ENCODE peak calls at places on chromosomes 1 and 21, in eight cellular contexts. One of them, this sample, is unnamed. For H3K9me3, the result is how much of the 10 kb centered on the place peaks cover.

GRCh38 chr1:201028473-201028889 is 5.0 kb upstream of the KIF21B start:
- DNase-seq in A549: no peak
- DNase-seq in heart left ventricle: no peak
- DNase-seq in testis: peak
- DNase-seq in endodermal cell: no peak
- DNase-seq in CD8-positive, alpha-beta T cell: no peak
- DNase-seq in H9: no peak
- DNase-seq in fibroblast of lung: no peak
- DNase-seq in this sample: no peak

GRCh38 chr1:68358439-68358838 is 91.3 kb downstream of the RPE65 start:
- DNase-seq in testis: no peak
- DNase-seq in CD8-positive, alpha-beta T cell: no peak
- DNase-seq in A549: no peak
- DNase-seq in endodermal cell: peak
- DNase-seq in H9: no peak
- DNase-seq in fibroblast of lung: peak
- DNase-seq in heart left ventricle: peak
- DNase-seq in this sample: no peak

GRCh38 chr1:93437976-93438605 is 9.8 kb upstream of the FNBP1L start:
- DNase-seq in A549: peak
- DNase-seq in heart left ventricle: no peak
- DNase-seq in H9: no peak
- DNase-seq in CD8-positive, alpha-beta T cell: no peak
- DNase-seq in endodermal cell: no peak
- DNase-seq in fibroblast of lung: peak
- DNase-seq in testis: no peak
- DNase-seq in this sample: no peak

GRCh38 chr1:51829058-51829457 is 49.5 kb downstream of the NRDC start:
- DNase-seq in heart left ventricle: no peak
- DNase-seq in A549: no peak
- DNase-seq in CD8-positive, alpha-beta T cell: no peak
- DNase-seq in endodermal cell: no peak
- DNase-seq in H9: no peak
- DNase-seq in testis: no peak
- DNase-seq in fibroblast of lung: no peak
- DNase-seq in this sample: no peak

GRCh38 chr1:234840843-234841242 is 230.9 kb upstream of the IRF2BP2 start:
- DNase-seq in heart left ventricle: no peak
- DNase-seq in H9: no peak
- DNase-seq in testis: no peak
- DNase-seq in fibroblast of lung: peak
- DNase-seq in endodermal cell: no peak
- DNase-seq in CD8-positive, alpha-beta T cell: no peak
- DNase-seq in A549: peak
- DNase-seq in this sample: no peak

GRCh38 chr1:7561331-7561921 is 209.7 kb upstream of the VAMP3 start:
- DNase-seq in H9: peak
- DNase-seq in heart left ventricle: no peak
- DNase-seq in fibroblast of lung: no peak
- DNase-seq in CD8-positive, alpha-beta T cell: no peak
- DNase-seq in A549: peak
- DNase-seq in endodermal cell: peak
- DNase-seq in testis: no peak
- DNase-seq in this sample: peak

GRCh38 chr1:228092342-228093049 is 10.0 kb downstream of the ARF1 start:
- DNase-seq in fibroblast of lung: no peak
- DNase-seq in heart left ventricle: no peak
- DNase-seq in testis: peak
- DNase-seq in H9: no peak
- DNase-seq in A549: no peak
- DNase-seq in endodermal cell: peak
- DNase-seq in CD8-positive, alpha-beta T cell: no peak
- DNase-seq in this sample: no peak

GRCh38 chr1:193355179-193355578 is 168.8 kb upstream of the B3GALT2 start:
- DNase-seq in H9: no peak
- DNase-seq in fibroblast of lung: no peak
- DNase-seq in testis: no peak
- DNase-seq in heart left ventricle: no peak
- DNase-seq in endodermal cell: no peak
- DNase-seq in CD8-positive, alpha-beta T cell: no peak
- DNase-seq in A549: peak
- DNase-seq in this sample: no peak

GRCh38 chr1:212518188-212518951 is 85.7 kb downstream of the NENF start:
- DNase-seq in H9: no peak
- DNase-seq in fibroblast of lung: peak
- DNase-seq in endodermal cell: no peak
- DNase-seq in A549: peak
- DNase-seq in CD8-positive, alpha-beta T cell: no peak
- DNase-seq in heart left ventricle: peak
- DNase-seq in testis: peak
- DNase-seq in this sample: no peak

GRCh38 chr21:35048183-35048601 is 910 bp downstream of the RUNX1 start:
- DNase-seq in endodermal cell: no peak
- DNase-seq in testis: no peak
- DNase-seq in fibroblast of lung: peak
- DNase-seq in A549: peak
- DNase-seq in H9: no peak
- DNase-seq in CD8-positive, alpha-beta T cell: peak
- DNase-seq in heart left ventricle: no peak
- DNase-seq in this sample: no peak

DNA sequence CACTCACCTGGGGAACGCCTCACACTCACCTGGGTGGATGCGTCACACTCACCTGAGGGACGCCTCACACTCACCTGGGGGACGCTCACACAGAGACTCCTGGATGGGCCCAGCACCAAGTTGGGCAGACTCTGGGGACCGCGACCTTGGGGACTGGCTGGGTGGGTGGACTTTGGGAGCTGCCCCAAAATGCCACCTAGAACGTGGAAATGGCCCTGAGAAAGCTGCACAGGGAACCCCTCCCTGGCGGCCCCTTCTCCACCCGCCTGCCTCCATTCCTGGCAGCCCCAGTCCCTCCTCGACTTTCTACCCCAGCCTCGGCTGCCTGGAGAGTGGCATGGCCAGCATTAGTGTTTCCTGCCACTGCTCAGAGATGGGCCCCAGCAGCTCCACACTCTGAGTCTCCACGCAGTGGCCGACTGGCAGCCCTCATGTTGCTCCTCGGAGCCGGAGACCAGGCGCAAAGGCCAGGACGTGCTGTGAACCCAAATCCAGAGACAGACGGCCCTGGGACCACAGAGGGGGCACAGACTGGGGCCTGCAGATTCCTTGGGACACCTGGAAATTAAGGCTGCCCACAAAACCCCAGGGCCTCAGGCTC is 46.5 kb upstream of the ACTRT2 start:
- DNase-seq in CD8-positive, alpha-beta T cell: no peak
- DNase-seq in endodermal cell: no peak
- DNase-seq in fibroblast of lung: no peak
- DNase-seq in heart left ventricle: no peak
- DNase-seq in testis: peak
- DNase-seq in A549: no peak
- DNase-seq in H9: no peak
- DNase-seq in this sample: no peak
- H3K9me3 ChIP-seq in CD8-positive, alpha-beta T cell: under half
- H3K9me3 ChIP-seq in endodermal cell: under half
- H3K9me3 ChIP-seq in fibroblast of lung: under half
- H3K9me3 ChIP-seq in heart left ventricle: under half
- H3K9me3 ChIP-seq in testis: under half
- H3K9me3 ChIP-seq in A549: under half
- H3K9me3 ChIP-seq in H9: half or more
- H3K9me3 ChIP-seq in this sample: under half

GRCh38 chr1:66929999-66930822 is 5.4 kb downstream of the MIER1 start:
- DNase-seq in fibroblast of lung: peak
- DNase-seq in heart left ventricle: peak
- DNase-seq in endodermal cell: peak
- DNase-seq in H9: peak
- DNase-seq in CD8-positive, alpha-beta T cell: peak
- DNase-seq in testis: peak
- DNase-seq in A549: peak
- DNase-seq in this sample: peak
- TF ChIP-seq CTCF in fibroblast of lung: no peak
- TF ChIP-seq CTCF in heart left ventricle: peak
- TF ChIP-seq CTCF in endodermal cell: peak
- TF ChIP-seq CTCF in H9: peak
- TF ChIP-seq CTCF in CD8-positive, alpha-beta T cell: peak
- TF ChIP-seq CTCF in testis: peak
- TF ChIP-seq CTCF in A549: no peak
- TF ChIP-seq CTCF in this sample: peak

GRCh38 chr1:95085376-95085775 is 12.6 kb upstream of the ALG14 start:
- DNase-seq in A549: no peak
- DNase-seq in CD8-positive, alpha-beta T cell: no peak
- DNase-seq in fibroblast of lung: no peak
- DNase-seq in H9: no peak
- DNase-seq in endodermal cell: no peak
- DNase-seq in heart left ventricle: no peak
- DNase-seq in testis: no peak
- DNase-seq in this sample: no peak

GRCh38 chr1:95086949-95087533 is 14.3 kb upstream of the ALG14 start:
- DNase-seq in H9: peak
- DNase-seq in CD8-positive, alpha-beta T cell: no peak
- DNase-seq in endodermal cell: peak
- DNase-seq in heart left ventricle: peak
- DNase-seq in testis: peak
- DNase-seq in fibroblast of lung: peak
- DNase-seq in A549: peak
- DNase-seq in this sample: no peak

GRCh38 chr1:95089888-95090287 is 17.1 kb upstream of the ALG14 start:
- DNase-seq in A549: no peak
- DNase-seq in CD8-positive, alpha-beta T cell: no peak
- DNase-seq in fibroblast of lung: no peak
- DNase-seq in heart left ventricle: no peak
- DNase-seq in endodermal cell: no peak
- DNase-seq in testis: no peak
- DNase-seq in H9: no peak
- DNase-seq in this sample: no peak

GRCh38 chr1:95080446-95080845 is 7.7 kb upstream of the ALG14 start:
- DNase-seq in A549: no peak
- DNase-seq in heart left ventricle: no peak
- DNase-seq in H9: no peak
- DNase-seq in endodermal cell: no peak
- DNase-seq in fibroblast of lung: no peak
- DNase-seq in CD8-positive, alpha-beta T cell: no peak
- DNase-seq in testis: no peak
- DNase-seq in this sample: no peak

GRCh38 chr1:95084317-95085176 is 11.8 kb upstream of the ALG14 start:
- DNase-seq in heart left ventricle: no peak
- DNase-seq in H9: peak
- DNase-seq in CD8-positive, alpha-beta T cell: peak
- DNase-seq in endodermal cell: peak
- DNase-seq in fibroblast of lung: peak
- DNase-seq in testis: no peak
- DNase-seq in A549: peak
- DNase-seq in this sample: peak
- H3K27ac ChIP-seq in heart left ventricle: peak
- H3K27ac ChIP-seq in H9: no peak
- H3K27ac ChIP-seq in CD8-positive, alpha-beta T cell: no peak
- H3K27ac ChIP-seq in endodermal cell: no peak
- H3K27ac ChIP-seq in fibroblast of lung: no peak
- H3K27ac ChIP-seq in testis: no peak
- H3K27ac ChIP-seq in A549: peak
- H3K27ac ChIP-seq in this sample: no peak

GRCh38 chr21:30740462-30740861 is 6.6 kb downstream of the KRTAP21-2 start:
- DNase-seq in A549: no peak
- DNase-seq in testis: no peak
- DNase-seq in heart left ventricle: no peak
- DNase-seq in H9: no peak
- DNase-seq in endodermal cell: no peak
- DNase-seq in CD8-positive, alpha-beta T cell: no peak
- DNase-seq in fibroblast of lung: no peak
- DNase-seq in this sample: no peak
- H3K9me3 ChIP-seq in A549: under half
- H3K9me3 ChIP-seq in testis: under half
- H3K9me3 ChIP-seq in heart left ventricle: under half
- H3K9me3 ChIP-seq in H9: under half
- H3K9me3 ChIP-seq in endodermal cell: under half
- H3K9me3 ChIP-seq in CD8-positive, alpha-beta T cell: under half
- H3K9me3 ChIP-seq in fibroblast of lung: under half
- H3K9me3 ChIP-seq in this sample: under half

DNA sequence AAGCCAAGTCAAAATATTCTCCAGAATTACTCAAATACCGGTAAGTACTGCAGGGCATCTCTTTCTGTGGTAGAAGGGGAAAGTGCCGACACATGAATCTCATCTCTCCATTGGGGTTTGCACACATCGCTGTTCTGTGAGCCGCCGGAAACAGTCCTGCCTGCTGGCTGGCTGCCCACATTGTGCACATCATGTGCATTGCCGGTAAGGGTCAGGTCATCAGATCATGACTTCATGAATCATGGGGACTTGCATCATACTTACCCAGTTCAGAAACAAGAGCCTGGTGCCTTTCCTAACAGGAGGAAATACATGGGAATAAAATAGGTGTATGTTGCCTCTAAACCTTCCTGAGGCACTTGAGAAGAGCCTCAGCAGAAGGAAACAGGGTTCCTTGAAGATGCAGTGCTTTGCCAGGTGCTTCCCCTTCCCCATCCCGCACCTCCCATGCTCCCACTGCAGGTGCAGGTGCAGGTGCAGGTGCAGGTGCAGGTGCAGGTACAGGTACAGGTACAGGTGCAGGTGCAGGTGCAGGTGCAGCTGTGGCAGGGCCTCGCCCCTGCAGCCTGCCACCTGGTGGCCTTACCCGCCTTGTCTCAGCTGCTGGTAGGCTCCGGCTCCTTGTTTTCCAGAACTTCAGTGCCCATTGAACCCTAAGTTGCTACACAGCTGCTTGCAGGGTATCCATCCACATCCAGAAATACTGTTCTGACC is 26.5 kb downstream of the GPR137B start:
- DNase-seq in fibroblast of lung: peak
- DNase-seq in A549: peak
- DNase-seq in endodermal cell: peak
- DNase-seq in heart left ventricle: no peak
- DNase-seq in testis: no peak
- DNase-seq in CD8-positive, alpha-beta T cell: no peak
- DNase-seq in H9: peak
- DNase-seq in this sample: no peak
- TF ChIP-seq CTCF in fibroblast of lung: no peak
- TF ChIP-seq CTCF in A549: no peak
- TF ChIP-seq CTCF in endodermal cell: peak
- TF ChIP-seq CTCF in heart left ventricle: no peak
- TF ChIP-seq CTCF in testis: no peak
- TF ChIP-seq CTCF in CD8-positive, alpha-beta T cell: no peak
- TF ChIP-seq CTCF in H9: peak
- TF ChIP-seq CTCF in this sample: peak

GRCh38 chr1:16961297-16962124 is 18.9 kb downstream of the MFAP2 start:
- DNase-seq in testis: no peak
- DNase-seq in endodermal cell: no peak
- DNase-seq in H9: no peak
- DNase-seq in heart left ventricle: no peak
- DNase-seq in A549: no peak
- DNase-seq in fibroblast of lung: peak
- DNase-seq in CD8-positive, alpha-beta T cell: no peak
- DNase-seq in this sample: no peak
- H3K27ac ChIP-seq in testis: peak
- H3K27ac ChIP-seq in endodermal cell: no peak
- H3K27ac ChIP-seq in H9: no peak
- H3K27ac ChIP-seq in heart left ventricle: no peak
- H3K27ac ChIP-seq in A549: peak
- H3K27ac ChIP-seq in fibroblast of lung: no peak
- H3K27ac ChIP-seq in CD8-positive, alpha-beta T cell: no peak
- H3K27ac ChIP-seq in this sample: no peak

GRCh38 chr1:246988316-246988715 is 19.5 kb downstream of the ZNF695 start:
- DNase-seq in heart left ventricle: no peak
- DNase-seq in fibroblast of lung: no peak
- DNase-seq in H9: no peak
- DNase-seq in testis: no peak
- DNase-seq in endodermal cell: no peak
- DNase-seq in A549: no peak
- DNase-seq in CD8-positive, alpha-beta T cell: no peak
- DNase-seq in this sample: no peak
- H3K9me3 ChIP-seq in heart left ventricle: half or more
- H3K9me3 ChIP-seq in fibroblast of lung: under half
- H3K9me3 ChIP-seq in H9: half or more
- H3K9me3 ChIP-seq in testis: under half
- H3K9me3 ChIP-seq in endodermal cell: half or more
- H3K9me3 ChIP-seq in A549: half or more
- H3K9me3 ChIP-seq in CD8-positive, alpha-beta T cell: under half
- H3K9me3 ChIP-seq in this sample: half or more